ENCODE peak calls at places on chromosomes 5 and 9, in five cellular contexts. One of them, this sample, is unnamed.

GRCh38 chr9:113807173-113808061 is 68.7 kb upstream of the ZNF618 start:
- DNase-seq in GM12891: peak; percentile 32
- DNase-seq in GM23338: peak; percentile 77
- DNase-seq in Panc1: peak; percentile 41
- DNase-seq in HCT116: peak; percentile 33
- DNase-seq in this sample: peak; percentile 80

GRCh38 chr5:139808481-139809330 is 13.1 kb downstream of the PSD2 start:
- DNase-seq in HCT116: no peak
- DNase-seq in Panc1: no peak
- DNase-seq in GM12891: peak; percentile 56
- DNase-seq in GM23338: peak; percentile 78
- DNase-seq in this sample: peak; percentile 88

GRCh38 chr5:141100243-141100805 is at the start of gene PCDHB3:
- DNase-seq in GM23338: peak; percentile 96
- DNase-seq in HCT116: peak; percentile 16
- DNase-seq in Panc1: no peak
- DNase-seq in GM12891: no peak
- DNase-seq in this sample: peak; percentile 87

GRCh38 chr5:55645304-55645703 is 66.8 kb downstream of the SLC38A9 start:
- DNase-seq in GM12891: no peak
- DNase-seq in HCT116: no peak
- DNase-seq in Panc1: no peak
- DNase-seq in GM23338: no peak
- DNase-seq in this sample: no peak

GRCh38 chr9:133919253-133920115 is 72.6 kb downstream of the VAV2 start:
- DNase-seq in HCT116: no peak
- DNase-seq in Panc1: no peak
- DNase-seq in GM23338: no peak
- DNase-seq in GM12891: no peak
- DNase-seq in this sample: no peak

GRCh38 chr9:93826209-93826608 is 128.9 kb downstream of the BARX1 start:
- DNase-seq in HCT116: no peak
- DNase-seq in GM12891: no peak
- DNase-seq in GM23338: peak; percentile 81
- DNase-seq in Panc1: no peak
- DNase-seq in this sample: no peak

GRCh38 chr5:61298066-61298465 is 34.0 kb upstream of the ZSWIM6 start:
- DNase-seq in HCT116: no peak
- DNase-seq in GM12891: no peak
- DNase-seq in GM23338: no peak
- DNase-seq in Panc1: no peak
- DNase-seq in this sample: no peak

GRCh38 chr9:6444108-6444507 is 31.1 kb downstream of the UHRF2 start:
- DNase-seq in GM23338: no peak
- DNase-seq in GM12891: no peak
- DNase-seq in Panc1: no peak
- DNase-seq in HCT116: no peak
- DNase-seq in this sample: no peak

GRCh38 chr5:95446009-95446408 is 54.8 kb downstream of the FAM81B start:
- DNase-seq in GM23338: no peak
- DNase-seq in Panc1: no peak
- DNase-seq in GM12891: no peak
- DNase-seq in HCT116: peak; percentile 10
- DNase-seq in this sample: no peak

GRCh38 chr5:94503677-94504076 is 114.7 kb downstream of the KIAA0825 start:
- DNase-seq in GM12891: no peak
- DNase-seq in HCT116: no peak
- DNase-seq in Panc1: no peak
- DNase-seq in GM23338: no peak
- DNase-seq in this sample: no peak

GRCh38 chr5:130164966-130165365 is 260.7 kb downstream of the CHSY3 start:
- DNase-seq in Panc1: no peak
- DNase-seq in GM12891: no peak
- DNase-seq in GM23338: no peak
- DNase-seq in HCT116: no peak
- DNase-seq in this sample: no peak

GRCh38 chr9:102518324-102518723 is 476.8 kb upstream of the CYLC2 start:
- DNase-seq in HCT116: no peak
- DNase-seq in GM23338: no peak
- DNase-seq in Panc1: no peak
- DNase-seq in GM12891: no peak
- DNase-seq in this sample: no peak

GRCh38 chr5:154276932-154277331 is 86.4 kb downstream of the GALNT10 start:
- DNase-seq in GM23338: no peak
- DNase-seq in HCT116: no peak
- DNase-seq in GM12891: no peak
- DNase-seq in Panc1: no peak
- DNase-seq in this sample: no peak

GRCh38 chr9:7028591-7028990 is 270.8 kb downstream of the KDM4C start:
- DNase-seq in GM12891: no peak
- DNase-seq in HCT116: no peak
- DNase-seq in GM23338: no peak
- DNase-seq in Panc1: no peak
- DNase-seq in this sample: no peak

GRCh38 chr5:80755634-80756033 is 100.9 kb upstream of the DHFR start:
- DNase-seq in Panc1: no peak
- DNase-seq in HCT116: no peak
- DNase-seq in GM23338: no peak
- DNase-seq in GM12891: peak; percentile 11
- DNase-seq in this sample: no peak

GRCh38 chr5:129361441-129362025 is 98.6 kb upstream of the ADAMTS19 start:
- DNase-seq in Panc1: no peak
- DNase-seq in GM23338: peak; percentile 72
- DNase-seq in GM12891: no peak
- DNase-seq in HCT116: peak; percentile 15
- DNase-seq in this sample: no peak

GRCh38 chr9:6024035-6024554 is 8.7 kb upstream of the RANBP6 start:
- DNase-seq in GM12891: peak; percentile 12
- DNase-seq in GM23338: peak; percentile 67
- DNase-seq in HCT116: peak; percentile 66
- DNase-seq in Panc1: no peak
- DNase-seq in this sample: peak; percentile 50

GRCh38 chr5:10902145-10902544 is 141.1 kb upstream of the DAP start:
- DNase-seq in Panc1: no peak
- DNase-seq in GM12891: no peak
- DNase-seq in HCT116: no peak
- DNase-seq in GM23338: no peak
- DNase-seq in this sample: no peak

GRCh38 chr9:136085815-136086212 is 9.3 kb downstream of the NACC2 start:
- DNase-seq in GM23338: no peak
- DNase-seq in GM12891: no peak
- DNase-seq in Panc1: no peak
- DNase-seq in HCT116: no peak
- DNase-seq in this sample: no peak

GRCh38 chr9:94672811-94673487 is 33.6 kb upstream of the FBP1 start:
- DNase-seq in GM12891: no peak
- DNase-seq in HCT116: no peak
- DNase-seq in GM23338: no peak
- DNase-seq in Panc1: no peak
- DNase-seq in this sample: no peak

GRCh38 chr9:98887918-98888510 is 55.7 kb upstream of the COL15A1 start:
- DNase-seq in HCT116: no peak
- DNase-seq in Panc1: no peak
- DNase-seq in GM12891: no peak
- DNase-seq in GM23338: no peak
- DNase-seq in this sample: no peak

GRCh38 chr5:138452720-138453119 is 12.6 kb upstream of the EGR1 start:
- DNase-seq in GM12891: no peak
- DNase-seq in HCT116: no peak
- DNase-seq in GM23338: no peak
- DNase-seq in Panc1: no peak
- DNase-seq in this sample: no peak

GRCh38 chr5:138453630-138454029 is 11.6 kb upstream of the EGR1 start:
- DNase-seq in HCT116: no peak
- DNase-seq in GM23338: no peak
- DNase-seq in Panc1: no peak
- DNase-seq in GM12891: no peak
- DNase-seq in this sample: no peak

GRCh38 chr5:138455191-138455930 is 9.9 kb upstream of the EGR1 start:
- DNase-seq in Panc1: no peak
- DNase-seq in HCT116: no peak
- DNase-seq in GM23338: no peak
- DNase-seq in GM12891: no peak
- DNase-seq in this sample: no peak

GRCh38 chr5:138450971-138451370 is 12.1 kb downstream of the REEP2 start:
- DNase-seq in GM23338: no peak
- DNase-seq in Panc1: no peak
- DNase-seq in HCT116: no peak
- DNase-seq in GM12891: no peak
- DNase-seq in this sample: no peak

GRCh38 chr5:138454121-138454520 is 11.2 kb upstream of the EGR1 start:
- DNase-seq in GM23338: no peak
- DNase-seq in Panc1: no peak
- DNase-seq in HCT116: no peak
- DNase-seq in GM12891: no peak
- DNase-seq in this sample: no peak
- TF ChIP-seq POLR2AphosphoS5 in GM23338: no peak
- TF ChIP-seq POLR2AphosphoS5 in Panc1: no peak
- TF ChIP-seq POLR2AphosphoS5 in HCT116: no peak
- TF ChIP-seq POLR2AphosphoS5 in GM12891: no peak
- TF ChIP-seq POLR2AphosphoS5 in this sample: no peak

GRCh38 chr9:128202648-128203023 is 543 bp upstream of the DNM1 start:
- DNase-seq in HCT116: no peak
- DNase-seq in Panc1: no peak
- DNase-seq in GM23338: no peak
- DNase-seq in GM12891: no peak
- DNase-seq in this sample: no peak

GRCh38 chr9:128203842-128204551 is 818 bp downstream of the DNM1 start:
- DNase-seq in Panc1: no peak
- DNase-seq in GM23338: peak; percentile 74
- DNase-seq in HCT116: no peak
- DNase-seq in GM12891: no peak
- DNase-seq in this sample: no peak

GRCh38 chr9:128204858-128205257 is 1.7 kb downstream of the DNM1 start:
- DNase-seq in Panc1: no peak
- DNase-seq in GM12891: no peak
- DNase-seq in HCT116: no peak
- DNase-seq in GM23338: no peak
- DNase-seq in this sample: no peak

GRCh38 chr9:128201441-128202369 is 1.5 kb upstream of the DNM1 start:
- DNase-seq in GM23338: no peak
- DNase-seq in HCT116: no peak
- DNase-seq in Panc1: no peak
- DNase-seq in GM12891: no peak
- DNase-seq in this sample: no peak

GRCh38 chr9:128203024-128203841 is at the start of gene DNM1:
- DNase-seq in GM12891: peak; percentile 99
- DNase-seq in GM23338: peak; percentile 77
- DNase-seq in Panc1: no peak
- DNase-seq in HCT116: no peak
- DNase-seq in this sample: peak; percentile 82
- TF ChIP-seq POLR2AphosphoS5 in GM12891: no peak
- TF ChIP-seq POLR2AphosphoS5 in GM23338: peak; percentile 66
- TF ChIP-seq POLR2AphosphoS5 in Panc1: no peak
- TF ChIP-seq POLR2AphosphoS5 in HCT116: peak; percentile 72
- TF ChIP-seq POLR2AphosphoS5 in this sample: no peak

DNA sequence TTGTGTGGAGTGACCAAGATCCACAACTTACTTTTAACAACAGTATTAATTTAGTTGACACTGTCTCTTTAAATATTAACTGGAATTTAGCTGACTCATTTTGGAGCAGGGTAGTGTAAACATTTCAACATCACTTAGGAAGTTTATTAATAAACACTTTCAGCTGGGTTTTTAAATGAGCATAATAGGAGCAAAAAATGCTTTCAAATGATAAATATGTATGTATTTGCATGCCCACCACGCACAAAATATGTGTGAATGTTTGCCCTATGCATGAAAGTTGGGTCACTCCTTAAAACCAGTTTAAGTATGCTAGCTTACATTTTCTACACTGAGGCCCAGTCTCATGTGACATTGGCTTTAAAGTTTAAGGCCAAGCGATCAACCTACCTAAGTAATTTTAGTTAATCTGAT is 2.9 kb downstream of the ZFAND5 start:
- DNase-seq in Panc1: no peak
- DNase-seq in HCT116: no peak
- DNase-seq in GM23338: no peak
- DNase-seq in GM12891: no peak
- DNase-seq in this sample: no peak
- TF ChIP-seq POLR2AphosphoS5 in Panc1: no peak
- TF ChIP-seq POLR2AphosphoS5 in HCT116: no peak
- TF ChIP-seq POLR2AphosphoS5 in GM23338: no peak
- TF ChIP-seq POLR2AphosphoS5 in GM12891: no peak
- TF ChIP-seq POLR2AphosphoS5 in this sample: no peak

GRCh38 chr9:111271047-111271446 is 59.0 kb downstream of the OR2K2 start:
- DNase-seq in GM23338: no peak
- DNase-seq in HCT116: no peak
- DNase-seq in GM12891: no peak
- DNase-seq in Panc1: no peak
- DNase-seq in this sample: no peak
- TF ChIP-seq POLR2AphosphoS5 in GM23338: no peak
- TF ChIP-seq POLR2AphosphoS5 in HCT116: no peak
- TF ChIP-seq POLR2AphosphoS5 in GM12891: no peak
- TF ChIP-seq POLR2AphosphoS5 in Panc1: no peak
- TF ChIP-seq POLR2AphosphoS5 in this sample: no peak